ENCODE peak calls at places on chromosomes 1 and 21, in six cellular contexts. M is transverse colon, U is pancreas, J is neural progenitor cell, Q is esophagus squamous epithelium, Z is left lung. X is an unnamed sample. For H3K4me1, the result is how much of the 10 kb centered on the place peaks cover.

GRCh38 chr1:10677508-10678364 is 118.7 kb downstream of the CASZ1 start:
- DNase-seq in Q (no peak), U (peak), M (peak), J (peak), Z (no peak), X (peak)

GRCh38 chr1:25619101-25619890 is 2.7 kb downstream of the MAN1C1 start:
- DNase-seq in J (peak), M (no peak), Z (no peak), Q (no peak), U (no peak), X (peak)

GRCh38 chr1:163807331-163807730 is 485.6 kb downstream of the NUF2 start:
- DNase-seq in Z (no peak), J (no peak), U (no peak), Q (no peak), M (no peak), X (no peak)

GRCh38 chr1:191134796-191135195 is 657.1 kb upstream of the BRINP3 start:
- DNase-seq in M (no peak), Q (no peak), J (no peak), U (no peak), Z (no peak), X (no peak)

GRCh38 chr1:8384088-8384487 is 66.2 kb downstream of the SLC45A1 start:
- DNase-seq in M (no peak), Q (no peak), U (no peak), J (no peak), Z (no peak), X (no peak)

GRCh38 chr1:89826594-89826993 is 5.8 kb downstream of the LRRC8D start:
- DNase-seq in M (no peak), U (no peak), Z (no peak), Q (no peak), J (no peak), X (no peak)

GRCh38 chr1:39902121-39902807 is 547 bp upstream of the MYCL start:
- DNase-seq in J (no peak), Z (peak), M (peak), U (peak), Q (no peak), X (peak)

GRCh38 chr1:116148967-116149366 is 37.8 kb downstream of the MAB21L3 start:
- DNase-seq in Q (no peak), J (no peak), Z (no peak), U (no peak), M (no peak), X (no peak)

GRCh38 chr21:38631676-38632075 is 133.4 kb upstream of the ERG start:
- DNase-seq in Z (no peak), U (no peak), M (no peak), J (no peak), Q (no peak), X (no peak)

GRCh38 chr1:212457740-212458338 is 25.1 kb downstream of the NENF start:
- DNase-seq in Q (no peak), M (peak), U (no peak), Z (no peak), J (peak), X (peak)

GRCh38 chr1:212700892-212701819 is 1.5 kb upstream of the BATF3 start:
- DNase-seq in Q (no peak), Z (peak), U (peak), M (peak), J (peak), X (peak)

GRCh38 chr1:160739098-160739511 is at the start of gene SLAMF7:
- DNase-seq in J (no peak), Z (no peak), U (no peak), M (peak), Q (no peak), X (no peak)

GRCh38 chr1:221394011-221394544 is 347.8 kb downstream of the DUSP10 start:
- DNase-seq in J (no peak), M (no peak), Z (no peak), Q (no peak), U (no peak), X (no peak)

GRCh38 chr1:183804916-183805734 is at the start of gene RGL1:
- DNase-seq in Z (peak), M (peak), J (peak), Q (no peak), U (peak), X (peak)

GRCh38 chr1:2330511-2331199 is 60.7 kb downstream of the MORN1 start:
- DNase-seq in Q (no peak), Z (no peak), J (no peak), U (no peak), M (peak), X (peak)

GRCh38 chr1:230632273-230632873 is 9.9 kb upstream of the COG2 start:
- DNase-seq in U (no peak), J (peak), M (peak), Z (no peak), Q (no peak), X (peak)

GRCh38 chr1:19484793-19485361 is 462 bp downstream of the CAPZB start:
- DNase-seq in U (peak), M (no peak), J (peak), Z (no peak), Q (no peak), X (peak)

GRCh38 chr1:55579332-55579996 is 364.3 kb upstream of the USP24 start:
- DNase-seq in Z (no peak), J (no peak), Q (no peak), U (no peak), M (no peak), X (no peak)

GRCh38 chr1:55580845-55581332 is 365.7 kb upstream of the USP24 start:
- DNase-seq in Z (no peak), J (no peak), M (no peak), U (no peak), Q (no peak), X (peak)

GRCh38 chr1:55585402-55585792 is 370.2 kb upstream of the USP24 start:
- DNase-seq in U (no peak), M (no peak), J (no peak), Q (no peak), Z (no peak), X (no peak)

GRCh38 chr1:55584521-55585401 is 369.6 kb upstream of the USP24 start:
- DNase-seq in Z (no peak), M (no peak), Q (no peak), J (peak), U (no peak), X (peak)

DNA sequence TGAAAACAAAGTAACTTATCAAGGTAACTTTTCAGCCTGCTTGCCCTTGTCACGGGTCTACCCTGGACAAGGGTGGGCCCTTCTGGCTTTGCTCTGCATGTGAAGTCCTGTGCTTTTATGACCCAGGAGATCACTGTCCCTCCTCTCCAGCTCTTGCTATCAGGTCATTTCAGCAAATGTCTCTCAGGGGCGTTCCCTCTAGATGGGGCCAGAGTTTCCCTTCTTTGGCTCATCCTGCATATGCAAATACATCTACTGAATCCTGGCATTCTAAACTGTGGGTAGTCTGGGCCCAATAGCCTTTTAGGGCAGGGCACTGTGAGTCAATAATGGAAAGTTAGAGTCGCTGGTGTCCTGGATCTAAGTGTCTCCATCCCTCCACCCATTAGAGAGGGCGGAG is 366.9 kb upstream of the USP24 start:
- DNase-seq in M (no peak), J (no peak), U (no peak), Z (no peak), Q (no peak), X (no peak)
- TF ChIP-seq CTCF in M (no peak), J (no peak), U (no peak), Z (no peak), Q (no peak), X (no peak)

GRCh38 chr1:15620890-15621682 is 3.8 kb downstream of the DDI2 start:
- DNase-seq in J (no peak), M (no peak), Z (no peak), Q (no peak), U (no peak), X (no peak)

GRCh38 chr1:15618685-15619525 is 1.6 kb downstream of the DDI2 start:
- DNase-seq in Z (no peak), Q (no peak), M (no peak), J (no peak), U (no peak), X (peak)

GRCh38 chr1:15617874-15618684 is 821 bp downstream of the DDI2 start:
- DNase-seq in Q (no peak), U (no peak), J (no peak), Z (no peak), M (peak), X (peak)

GRCh38 chr1:15621975-15622374 is 4.7 kb downstream of the DDI2 start:
- DNase-seq in Z (no peak), J (no peak), Q (no peak), U (no peak), M (no peak), X (no peak)

GRCh38 chr1:15620155-15620545 is 2.9 kb downstream of the DDI2 start:
- DNase-seq in M (no peak), Z (no peak), Q (no peak), J (no peak), U (no peak), X (no peak)
- H3K4me1 ChIP-seq in M (under half), Z (under half), Q (under half), J (under half), U (half or more), X (under half)

DNA sequence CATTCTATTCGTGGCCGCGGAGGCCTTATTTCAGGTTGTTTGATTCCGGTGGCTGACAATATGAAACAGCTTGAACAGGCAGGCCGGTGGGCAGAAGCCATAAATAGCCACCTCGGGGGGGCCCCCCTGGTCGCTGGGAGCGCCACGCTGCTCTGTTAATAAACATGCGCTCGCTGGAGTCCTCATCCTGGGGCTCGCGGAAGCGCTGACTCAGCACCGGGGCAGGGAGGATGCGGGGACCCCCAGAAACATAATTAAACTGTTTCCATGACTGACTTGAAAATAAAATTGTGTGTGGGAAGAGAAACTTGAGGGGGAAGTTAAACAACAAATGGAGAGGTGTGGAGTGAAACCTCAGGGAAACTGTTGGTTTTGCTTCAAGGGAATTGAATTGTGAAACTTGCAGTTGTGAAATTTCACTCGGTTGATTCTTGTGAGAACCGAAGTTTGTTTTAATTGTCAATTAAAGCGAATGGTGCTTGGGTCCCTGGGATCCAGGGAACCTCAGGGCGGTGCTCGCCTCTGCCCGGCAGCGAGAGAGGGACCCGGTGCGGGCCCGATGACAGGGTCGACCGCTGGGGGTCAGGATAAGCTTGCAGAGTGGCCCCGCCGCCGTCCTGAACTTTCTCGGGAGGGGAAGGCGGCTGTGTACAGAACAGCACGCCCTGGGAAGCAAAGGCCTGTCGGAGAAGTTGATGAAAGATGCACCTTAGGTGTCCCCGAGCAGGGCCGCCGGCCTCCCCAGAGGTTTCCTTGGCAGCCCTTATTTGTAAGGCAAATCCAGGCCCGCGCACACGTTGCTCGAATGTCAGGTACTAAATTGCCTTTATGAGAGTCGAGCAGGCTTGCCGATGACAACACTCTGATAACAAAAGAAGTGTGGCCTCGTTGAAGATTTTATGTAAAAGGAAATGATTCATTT is 176.9 kb upstream of the LMO4 start:
- DNase-seq in Q (no peak), M (peak), U (peak), Z (peak), J (peak), X (peak)
- TF ChIP-seq CTCF in Q (no peak), M (peak), U (no peak), Z (peak), J (peak), X (peak)

DNA sequence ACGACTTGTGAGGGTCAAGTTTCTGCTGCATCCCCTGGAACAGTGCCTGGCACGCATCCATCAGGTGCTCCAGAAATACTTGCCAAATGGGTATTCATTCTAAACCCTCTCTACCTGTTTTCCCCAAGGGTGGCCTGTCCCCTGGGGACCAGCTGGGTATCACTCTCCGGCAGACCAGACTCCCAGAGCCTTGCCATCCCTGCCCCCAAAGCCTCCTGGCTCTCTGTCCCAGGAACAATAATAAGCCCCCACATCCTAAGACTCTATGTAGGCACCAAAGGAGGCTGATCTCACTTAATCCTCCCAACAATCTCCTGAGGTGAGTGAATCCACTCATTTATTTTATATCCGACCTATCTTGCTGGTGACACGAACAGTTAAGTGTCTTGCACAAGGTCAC is 96.7 kb downstream of the MRPL37 start:
- DNase-seq in M (no peak), Z (no peak), J (no peak), U (no peak), Q (no peak), X (no peak)
- H3K4me1 ChIP-seq in M (under half), Z (under half), J (half or more), U (under half), Q (under half), X (half or more)

GRCh38 chr21:29843818-29844217 is 96.0 kb downstream of the GRIK1 start:
- DNase-seq in Q (no peak), J (no peak), M (no peak), Z (no peak), U (no peak), X (no peak)

GRCh38 chr21:29851611-29852010 is 88.2 kb downstream of the GRIK1 start:
- DNase-seq in Z (no peak), U (no peak), Q (no peak), M (no peak), J (no peak), X (no peak)

GRCh38 chr21:29854795-29855194 is 85.0 kb downstream of the GRIK1 start:
- DNase-seq in U (no peak), Z (no peak), J (no peak), Q (no peak), M (no peak), X (no peak)

DNA sequence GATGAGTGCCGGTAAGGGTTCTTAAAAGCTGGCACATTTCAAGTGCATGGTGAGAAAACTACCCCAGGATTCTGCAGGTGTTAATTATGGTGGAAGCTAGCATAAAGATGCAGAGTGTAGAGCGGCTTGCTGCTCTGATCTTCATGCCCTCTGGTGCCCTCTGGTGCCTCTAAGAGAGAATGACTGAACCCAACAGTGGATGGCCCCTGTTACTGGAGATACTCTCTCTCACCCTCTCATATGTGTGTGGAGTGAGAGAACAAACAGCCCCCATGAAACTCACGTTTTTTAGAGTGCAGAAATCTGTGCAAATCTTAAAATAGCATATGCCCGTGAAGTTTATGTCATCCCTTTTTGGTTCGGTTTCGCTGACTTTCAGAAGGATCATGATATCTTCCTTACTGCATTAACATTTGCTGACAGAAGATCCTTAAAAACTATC is 90.0 kb downstream of the GRIK1 start:
- DNase-seq in U (peak), Q (no peak), J (peak), Z (no peak), M (peak), X (peak)
- TF ChIP-seq CTCF in U (peak), Q (no peak), J (peak), Z (peak), M (peak), X (peak)

GRCh38 chr1:33008051-33008914 is 28.4 kb downstream of the AK2 start:
- DNase-seq in Z (no peak), M (no peak), Q (no peak), U (peak), J (no peak), X (peak)

GRCh38 chr1:33005812-33006465 is 30.7 kb downstream of the AK2 start:
- DNase-seq in M (no peak), U (no peak), Q (no peak), Z (no peak), J (peak), X (no peak)

GRCh38 chr1:33005117-33005811 is 31.4 kb downstream of the AK2 start:
- DNase-seq in U (no peak), J (no peak), M (no peak), Q (no peak), Z (no peak), X (no peak)

GRCh38 chr1:33009561-33009960 is 27.1 kb downstream of the AK2 start:
- DNase-seq in M (no peak), Q (no peak), Z (no peak), U (peak), J (no peak), X (no peak)

GRCh38 chr1:33007190-33008050 is 29.3 kb downstream of the AK2 start:
- DNase-seq in Z (no peak), J (peak), Q (no peak), M (peak), U (peak), X (peak)
- H3K4me1 ChIP-seq in Z (under half), J (under half), Q (under half), M (under half), U (half or more), X (under half)

GRCh38 chr21:29250642-29251041 is 48.1 kb upstream of the BACH1 start:
- DNase-seq in M (no peak), U (no peak), Z (no peak), Q (no peak), J (no peak), X (no peak)
- TF ChIP-seq CTCF in M (no peak), U (no peak), Z (no peak), Q (no peak), J (no peak), X (no peak)

GRCh38 chr1:109208847-109209463 is 4.8 kb upstream of the SARS1 start:
- DNase-seq in J (no peak), M (no peak), Z (no peak), Q (no peak), U (no peak), X (no peak)

GRCh38 chr1:109213345-109213823 is 334 bp upstream of the SARS1 start:
- DNase-seq in Z (no peak), J (no peak), M (no peak), Q (no peak), U (no peak), X (no peak)

GRCh38 chr1:109208431-109208830 is 5.3 kb upstream of the SARS1 start:
- DNase-seq in J (no peak), U (no peak), Z (no peak), M (no peak), Q (no peak), X (no peak)

GRCh38 chr1:109207472-109208103 is 6.1 kb upstream of the SARS1 start:
- DNase-seq in Z (no peak), J (no peak), U (no peak), Q (no peak), M (no peak), X (no peak)

DNA sequence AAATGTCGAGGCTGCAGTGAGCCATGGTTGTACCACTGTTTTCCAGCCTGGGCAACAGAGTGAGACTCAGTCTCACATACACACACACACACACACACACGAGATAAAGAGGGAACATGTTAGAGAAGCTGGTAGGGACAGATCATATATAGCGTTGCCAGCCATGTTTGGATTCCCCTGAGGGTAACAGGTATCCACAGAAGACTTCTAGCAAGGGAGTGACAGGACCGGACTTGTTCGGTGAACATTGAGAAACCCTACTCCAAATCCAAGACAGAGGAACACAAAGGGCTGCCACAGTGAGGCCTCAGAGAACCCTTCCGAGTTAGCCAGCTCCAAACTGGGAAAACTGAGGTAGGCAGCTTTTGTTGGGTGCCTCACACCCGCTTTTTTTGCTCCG is 3.7 kb upstream of the SARS1 start:
- DNase-seq in Q (no peak), J (no peak), M (no peak), U (no peak), Z (no peak), X (no peak)
- H3K4me1 ChIP-seq in Q (under half), J (under half), M (under half), U (under half), Z (under half), X (under half)

X was measured in hepatocyte.